ENCODE peak calls at places on chromosomes 1 and 21, in ten cellular contexts. Z is brain microvascular endothelial cell; S is fibroblast of the aortic adventitia; M is activated T-cell treated with anti-CD3 and anti-CD28 coated beads for 4 hours; R is EL; O is fibroblast of lung; J is spleen; D is CD8-positive, alpha-beta T cell; Y is M059J; C is mucosa of descending colon. W is an unnamed sample.

GRCh38 chr1:30675761-30676160 is 47.6 kb downstream of the MATN1 start:
- DNase-seq in Z (no peak), S (peak), M (no peak), R (peak), O (peak), J (no peak), D (no peak), Y (peak), C (no peak), W (peak)

GRCh38 chr1:204503122-204503912 is 8.7 kb upstream of the PIK3C2B start:
- DNase-seq in Z (peak), S (peak), M (no peak), R (peak), O (peak), J (no peak), D (no peak), Y (peak), C (peak), W (peak)

GRCh38 chr1:85274969-85275453 is 1.4 kb downstream of the BCL10 start:
- DNase-seq in Z (peak), S (peak), M (no peak), R (peak), O (peak), J (no peak), D (no peak), Y (peak), C (peak), W (peak)

GRCh38 chr21:38773108-38774061 is 32.3 kb upstream of the ETS2 start:
- DNase-seq in Z (peak), S (peak), M (no peak), R (peak), O (peak), J (no peak), D (no peak), Y (peak), C (no peak), W (peak)

GRCh38 chr1:11837767-11838348 is 9.7 kb downstream of the NPPA start:
- DNase-seq in Z (no peak), S (no peak), M (no peak), R (no peak), O (no peak), J (no peak), D (no peak), Y (no peak), C (no peak), W (no peak)

GRCh38 chr1:861714-862113 is 62.0 kb upstream of the SAMD11 start:
- DNase-seq in Z (no peak), S (no peak), M (no peak), R (no peak), O (no peak), J (no peak), D (no peak), Y (no peak), C (no peak), W (no peak)

GRCh38 chr1:181324797-181325616 is 158.3 kb upstream of the CACNA1E start:
- DNase-seq in Z (no peak), S (no peak), M (peak), R (no peak), O (no peak), J (no peak), D (peak), Y (peak), C (no peak), W (no peak)

GRCh38 chr1:16396591-16396990 is 29.5 kb downstream of the SZRD1 start:
- DNase-seq in Z (peak), S (peak), M (no peak), R (peak), O (peak), J (no peak), D (no peak), Y (peak), C (no peak), W (peak)

GRCh38 chr1:217133958-217134856 is 411.0 kb upstream of the ESRRG start:
- DNase-seq in Z (no peak), S (peak), M (no peak), R (peak), O (peak), J (peak), D (no peak), Y (no peak), C (no peak), W (no peak)

GRCh38 chr1:211897011-211897410 is 66.4 kb upstream of the LPGAT1 start:
- DNase-seq in Z (peak), S (no peak), M (no peak), R (no peak), O (no peak), J (no peak), D (no peak), Y (peak), C (no peak), W (no peak)

GRCh38 chr1:11059166-11059989 is 440 bp downstream of the SRM start:
- DNase-seq in Z (no peak), S (no peak), M (no peak), R (no peak), O (no peak), J (no peak), D (peak), Y (peak), C (no peak), W (no peak)

GRCh38 chr1:95096218-95096841 is 20.8 kb upstream of the TLCD4 start:
- DNase-seq in Z (no peak), S (no peak), M (no peak), R (no peak), O (no peak), J (no peak), D (no peak), Y (no peak), C (no peak), W (no peak)

GRCh38 chr1:114558548-114558947 is 22.9 kb downstream of the BCAS2 start:
- DNase-seq in Z (no peak), S (peak), M (no peak), R (no peak), O (peak), J (no peak), D (no peak), Y (peak), C (no peak), W (peak)

GRCh38 chr1:89022167-89022959 is at the start of gene GBP3:
- DNase-seq in Z (peak), S (peak), M (no peak), R (peak), O (peak), J (no peak), D (no peak), Y (peak), C (peak), W (peak)

GRCh38 chr21:36127250-36127904 is 7.5 kb upstream of the CBR3 start:
- DNase-seq in Z (no peak), S (no peak), M (no peak), R (no peak), O (no peak), J (no peak), D (no peak), Y (peak), C (no peak), W (no peak)

GRCh38 chr1:181577475-181577874 is 94.2 kb downstream of the CACNA1E start:
- DNase-seq in Z (no peak), S (no peak), M (no peak), R (no peak), O (no peak), J (no peak), D (no peak), Y (no peak), C (no peak), W (no peak)

GRCh38 chr1:48469616-48470500 is 2.1 kb downstream of the SPATA6 start:
- DNase-seq in Z (peak), S (peak), M (no peak), R (peak), O (peak), J (peak), D (no peak), Y (no peak), C (peak), W (peak)

GRCh38 chr1:115764541-115764940 is 4.0 kb downstream of the CASQ2 start:
- DNase-seq in Z (peak), S (peak), M (no peak), R (peak), O (peak), J (no peak), D (no peak), Y (peak), C (peak), W (peak)

GRCh38 chr1:225426395-225427248 is 1.2 kb downstream of the LBR start:
- DNase-seq in Z (no peak), S (peak), M (no peak), R (peak), O (peak), J (peak), D (no peak), Y (peak), C (peak), W (peak)

GRCh38 chr1:202158810-202159533 is 1.4 kb downstream of the PTPN7 start:
- DNase-seq in Z (no peak), S (no peak), M (no peak), R (no peak), O (no peak), J (no peak), D (no peak), Y (no peak), C (no peak), W (no peak)

W was measured in AG08395.